ENCODE peak calls at places on chromosomes 6 and 20, in four cellular contexts. One of them, this sample, is unnamed.

GRCh38 chr6:1485678-1486077 is 96.3 kb downstream of the FOXF2 start:
- DNase-seq in heart left ventricle: no peak
- DNase-seq in IMR-90: peak; percentile 94
- DNase-seq in AG04450: peak; percentile 42
- DNase-seq in this sample: no peak

GRCh38 chr20:32709528-32710121 is 33.6 kb downstream of the COMMD7 start:
- DNase-seq in heart left ventricle: no peak
- DNase-seq in AG04450: no peak
- DNase-seq in IMR-90: peak; percentile 17
- DNase-seq in this sample: no peak

GRCh38 chr20:13443690-13444089 is 195.0 kb downstream of the TASP1 start:
- DNase-seq in AG04450: no peak
- DNase-seq in heart left ventricle: no peak
- DNase-seq in IMR-90: no peak
- DNase-seq in this sample: no peak

GRCh38 chr6:5379647-5380242 is 118.4 kb downstream of the FARS2 start:
- DNase-seq in AG04450: no peak
- DNase-seq in heart left ventricle: no peak
- DNase-seq in IMR-90: peak; percentile 44
- DNase-seq in this sample: peak; percentile 8

GRCh38 chr20:40958598-40958997 is 70.0 kb upstream of the TOP1 start:
- DNase-seq in IMR-90: no peak
- DNase-seq in AG04450: no peak
- DNase-seq in heart left ventricle: no peak
- DNase-seq in this sample: no peak

GRCh38 chr20:33909331-33909921 is 84.3 kb upstream of the RALY start:
- DNase-seq in AG04450: peak; percentile 84
- DNase-seq in heart left ventricle: no peak
- DNase-seq in IMR-90: peak; percentile 96
- DNase-seq in this sample: no peak

GRCh38 chr20:49685809-49686208 is 27.9 kb downstream of the B4GALT5 start:
- DNase-seq in AG04450: no peak
- DNase-seq in IMR-90: peak; percentile 72
- DNase-seq in heart left ventricle: no peak
- DNase-seq in this sample: no peak

GRCh38 chr6:56101141-56101553 is 146.2 kb downstream of the COL21A1 start:
- DNase-seq in IMR-90: peak; percentile 94
- DNase-seq in AG04450: peak; percentile 81
- DNase-seq in heart left ventricle: no peak
- DNase-seq in this sample: no peak

GRCh38 chr6:90097357-90097756 is 199.3 kb downstream of the BACH2 start:
- DNase-seq in IMR-90: no peak
- DNase-seq in heart left ventricle: no peak
- DNase-seq in AG04450: no peak
- DNase-seq in this sample: no peak

GRCh38 chr6:17494177-17494576 is 100.8 kb downstream of the CAP2 start:
- DNase-seq in IMR-90: no peak
- DNase-seq in AG04450: no peak
- DNase-seq in heart left ventricle: no peak
- DNase-seq in this sample: no peak

GRCh38 chr20:50488236-50488806 is 21.9 kb upstream of the PTPN1 start:
- DNase-seq in AG04450: no peak
- DNase-seq in heart left ventricle: no peak
- DNase-seq in IMR-90: no peak
- DNase-seq in this sample: no peak

GRCh38 chr6:125981566-125982185 is 4.7 kb upstream of the TRMT11 start:
- DNase-seq in heart left ventricle: no peak
- DNase-seq in AG04450: no peak
- DNase-seq in IMR-90: peak; percentile 64
- DNase-seq in this sample: no peak

GRCh38 chr6:118810420-118811027 is 83.4 kb upstream of the ASF1A start:
- DNase-seq in IMR-90: no peak
- DNase-seq in AG04450: no peak
- DNase-seq in heart left ventricle: no peak
- DNase-seq in this sample: peak; percentile 38

GRCh38 chr6:2231438-2231837 is 14.0 kb downstream of the GMDS start:
- DNase-seq in IMR-90: peak; percentile 18
- DNase-seq in heart left ventricle: no peak
- DNase-seq in AG04450: no peak
- DNase-seq in this sample: no peak

GRCh38 chr6:12718025-12718424 is 1.5 kb downstream of the PHACTR1 start:
- DNase-seq in AG04450: no peak
- DNase-seq in IMR-90: peak; percentile 0
- DNase-seq in heart left ventricle: no peak
- DNase-seq in this sample: no peak

GRCh38 chr6:132298344-132298949 is 102.8 kb downstream of the MOXD1 start:
- DNase-seq in IMR-90: peak; percentile 62
- DNase-seq in heart left ventricle: no peak
- DNase-seq in AG04450: peak; percentile 37
- DNase-seq in this sample: no peak

GRCh38 chr6:12012566-12013367 is 655 bp downstream of the HIVEP1 start:
- DNase-seq in IMR-90: peak; percentile 95
- DNase-seq in heart left ventricle: peak; percentile 67
- DNase-seq in AG04450: peak; percentile 84
- DNase-seq in this sample: peak; percentile 73

DNA sequence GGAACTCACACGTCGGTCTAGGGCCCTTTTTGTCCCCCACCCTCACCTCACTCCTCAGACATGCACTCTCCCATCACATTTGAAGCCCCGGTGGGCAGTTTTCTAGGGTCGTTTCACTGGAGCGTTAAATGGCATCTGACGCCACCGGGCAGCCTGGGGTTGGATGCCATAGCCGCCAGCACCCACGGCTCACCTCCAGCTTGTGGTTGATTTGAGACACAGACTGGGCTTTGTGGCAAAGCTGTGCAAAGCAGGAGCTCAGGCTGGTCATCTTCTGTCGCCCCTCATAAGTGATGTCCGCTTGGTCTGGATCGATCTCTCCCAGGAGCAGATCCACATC is 530 bp downstream of the GOPC start:
- DNase-seq in IMR-90: no peak
- DNase-seq in AG04450: no peak
- DNase-seq in heart left ventricle: peak; percentile 38
- DNase-seq in this sample: no peak
- H3K4me3 ChIP-seq in IMR-90: peak overlapping the region; percentile 90
- H3K4me3 ChIP-seq in AG04450: peak overlapping the region; percentile 93
- H3K4me3 ChIP-seq in heart left ventricle: peak overlapping the region; percentile 99
- H3K4me3 ChIP-seq in this sample: peak overlapping the region; percentile 82

DNA sequence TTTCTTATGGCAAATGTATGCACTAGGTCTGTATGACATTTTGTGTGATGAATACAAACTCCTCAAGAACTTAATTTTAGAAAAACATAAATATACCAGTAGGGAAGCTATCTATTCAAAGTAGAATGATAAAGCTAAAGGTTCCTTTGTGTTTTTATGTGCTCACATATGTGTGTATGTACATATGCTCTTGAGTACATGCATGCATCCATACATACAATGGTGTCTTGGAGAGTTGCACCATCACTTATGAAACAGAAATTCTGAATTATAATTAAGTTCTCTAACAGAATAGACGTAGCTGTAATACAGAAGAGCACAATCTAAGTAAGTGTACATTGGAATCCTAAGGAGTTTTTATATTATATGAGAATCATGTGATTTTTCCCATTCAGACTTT is 2.3 kb downstream of the NKAIN2 start:
- DNase-seq in IMR-90: no peak
- DNase-seq in AG04450: no peak
- DNase-seq in heart left ventricle: no peak
- DNase-seq in this sample: no peak
- H3K27me3 ChIP-seq in IMR-90: peaks cover 11% of the 10 kb centered on the region
- H3K27me3 ChIP-seq in AG04450: peaks cover 11% of the 10 kb centered on the region
- H3K27me3 ChIP-seq in heart left ventricle: no peaks in the 10 kb centered on the region
- H3K27me3 ChIP-seq in this sample: no peaks in the 10 kb centered on the region

GRCh38 chr20:46151936-46152335 is 33.8 kb downstream of the CD40 start:
- DNase-seq in AG04450: no peak
- DNase-seq in IMR-90: no peak
- DNase-seq in heart left ventricle: no peak
- DNase-seq in this sample: no peak
- TF ChIP-seq CTCF in AG04450: peak; percentile 34
- TF ChIP-seq CTCF in IMR-90: peak; percentile 11
- TF ChIP-seq CTCF in heart left ventricle: no peak
- TF ChIP-seq CTCF in this sample: peak; percentile 68

DNA sequence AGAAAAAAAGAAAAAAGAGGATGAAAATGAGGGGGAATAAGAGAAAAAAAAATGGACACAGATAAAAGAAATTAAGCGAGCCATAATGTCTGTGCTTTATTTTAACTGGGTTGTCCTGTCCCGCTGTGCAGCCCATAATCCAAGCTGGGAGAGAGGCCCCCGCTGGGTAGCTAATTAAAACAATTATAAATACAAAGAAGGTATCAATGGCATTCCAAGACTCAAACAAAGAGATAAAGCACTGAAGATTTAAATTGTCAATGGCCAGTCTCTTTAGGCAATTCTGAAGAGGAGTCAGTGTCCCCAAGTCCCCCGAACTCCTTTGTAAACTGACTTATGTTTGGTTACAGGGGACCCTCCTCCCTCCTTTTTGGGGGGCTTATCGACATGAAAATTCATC is 143.2 kb downstream of the ZFP64 start:
- DNase-seq in IMR-90: no peak
- DNase-seq in AG04450: no peak
- DNase-seq in heart left ventricle: no peak
- DNase-seq in this sample: no peak
- H3K4me3 ChIP-seq in IMR-90: no peak overlapping the region
- H3K4me3 ChIP-seq in AG04450: no peak overlapping the region
- H3K4me3 ChIP-seq in heart left ventricle: no peak overlapping the region
- H3K4me3 ChIP-seq in this sample: no peak overlapping the region

GRCh38 chr6:52531396-52531795 is 45.5 kb downstream of the TRAM2 start:
- DNase-seq in IMR-90: no peak
- DNase-seq in AG04450: no peak
- DNase-seq in heart left ventricle: no peak
- DNase-seq in this sample: no peak

GRCh38 chr6:52534363-52534762 is 42.5 kb downstream of the TRAM2 start:
- DNase-seq in IMR-90: no peak
- DNase-seq in AG04450: no peak
- DNase-seq in heart left ventricle: no peak
- DNase-seq in this sample: no peak

GRCh38 chr6:52534966-52535390 is 41.9 kb downstream of the TRAM2 start:
- DNase-seq in heart left ventricle: no peak
- DNase-seq in AG04450: no peak
- DNase-seq in IMR-90: no peak
- DNase-seq in this sample: peak; percentile 33

GRCh38 chr6:52532457-52532856 is 44.4 kb downstream of the TRAM2 start:
- DNase-seq in heart left ventricle: no peak
- DNase-seq in IMR-90: peak; percentile 51
- DNase-seq in AG04450: no peak
- DNase-seq in this sample: no peak

DNA sequence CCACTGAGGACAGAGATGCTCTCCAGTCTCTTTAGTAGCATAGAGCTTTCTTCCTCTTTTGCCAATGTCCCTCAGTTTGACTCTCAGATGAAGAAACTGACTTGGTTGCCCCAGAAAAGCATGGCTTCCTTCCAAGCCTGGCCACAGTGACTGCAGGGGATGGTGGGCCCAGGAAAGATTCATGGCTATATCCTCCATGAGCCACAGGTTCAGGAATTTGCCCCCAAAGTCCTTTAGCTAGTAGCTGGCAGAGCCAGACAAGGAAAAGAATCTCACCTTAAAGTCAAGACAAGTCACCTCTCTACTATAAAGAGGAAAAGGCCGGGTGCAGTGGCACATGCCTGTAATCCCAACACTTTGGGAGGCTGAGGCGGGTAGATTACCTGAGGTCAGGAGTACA is 43.4 kb downstream of the TRAM2 start:
- DNase-seq in AG04450: no peak
- DNase-seq in IMR-90: no peak
- DNase-seq in heart left ventricle: no peak
- DNase-seq in this sample: no peak
- H3K27me3 ChIP-seq in AG04450: no peaks in the 10 kb centered on the region
- H3K27me3 ChIP-seq in IMR-90: no peaks in the 10 kb centered on the region
- H3K27me3 ChIP-seq in heart left ventricle: no peaks in the 10 kb centered on the region
- H3K27me3 ChIP-seq in this sample: no peaks in the 10 kb centered on the region

This sample was measured in GM06990.